ENCODE peak calls at places on chromosomes 6 and 20, in seven cellular contexts. A is right lobe of liver, S is endothelial cell of umbilical vein, M is ovary, J is Panc1, R is neuronal stem cell, F is H1. D is an unnamed sample.

GRCh38 chr6:79524065-79524464 is 13.2 kb downstream of the LCA5 start:
- DNase-seq in A (no peak), S (no peak), M (no peak), J (no peak), R (no peak), F (no peak), D (no peak)

GRCh38 chr6:79600313-79601019 is 30.7 kb upstream of the SH3BGRL2 start:
- DNase-seq in A (no peak), S (no peak), M (no peak), J (no peak), R (no peak), F (no peak), D (no peak)

GRCh38 chr6:104995989-104996617 is 39.2 kb downstream of the LIN28B start:
- DNase-seq in A (no peak), S (peak; percentile 72), M (no peak), J (peak; percentile 13), R (no peak), F (no peak), D (no peak)

GRCh38 chr6:5462856-5463255 is 201.5 kb downstream of the FARS2 start:
- DNase-seq in A (no peak), S (no peak), M (no peak), J (no peak), R (no peak), F (no peak), D (no peak)

GRCh38 chr20:52494244-52494643 is 302.7 kb upstream of the ZFP64 start:
- DNase-seq in A (no peak), S (peak; percentile 94), M (no peak), J (no peak), R (no peak), F (no peak), D (no peak)

GRCh38 chr6:50330347-50330746 is 280.6 kb upstream of the DEFB112 start:
- DNase-seq in A (no peak), S (no peak), M (no peak), J (no peak), R (no peak), F (no peak), D (no peak)

GRCh38 chr6:5061152-5061551 is 24.0 kb upstream of the PPP1R3G start:
- DNase-seq in A (peak; percentile 61), S (no peak), M (no peak), J (no peak), R (no peak), F (no peak), D (no peak)

GRCh38 chr6:157790548-157791160 is 32.4 kb upstream of the SNX9 start:
- DNase-seq in A (no peak), S (peak; percentile 27), M (no peak), J (no peak), R (no peak), F (no peak), D (no peak)

GRCh38 chr6:118509009-118509617 is 39.0 kb upstream of the PLN start:
- DNase-seq in A (no peak), S (peak; percentile 60), M (no peak), J (peak; percentile 32), R (no peak), F (no peak), D (peak; percentile 19)

GRCh38 chr6:75368151-75368779 is 83.7 kb upstream of the TMEM30A start:
- DNase-seq in A (no peak), S (peak; percentile 78), M (no peak), J (no peak), R (peak; percentile 33), F (peak; percentile 56), D (peak; percentile 16)

GRCh38 chr20:3995067-3995748 is 20.1 kb downstream of the RNF24 start:
- DNase-seq in A (no peak), S (no peak), M (no peak), J (no peak), R (no peak), F (no peak), D (no peak)

GRCh38 chr20:13458860-13459451 is 179.8 kb downstream of the TASP1 start:
- DNase-seq in A (no peak), S (peak; percentile 35), M (no peak), J (peak; percentile 28), R (peak; percentile 8), F (no peak), D (no peak)

DNA sequence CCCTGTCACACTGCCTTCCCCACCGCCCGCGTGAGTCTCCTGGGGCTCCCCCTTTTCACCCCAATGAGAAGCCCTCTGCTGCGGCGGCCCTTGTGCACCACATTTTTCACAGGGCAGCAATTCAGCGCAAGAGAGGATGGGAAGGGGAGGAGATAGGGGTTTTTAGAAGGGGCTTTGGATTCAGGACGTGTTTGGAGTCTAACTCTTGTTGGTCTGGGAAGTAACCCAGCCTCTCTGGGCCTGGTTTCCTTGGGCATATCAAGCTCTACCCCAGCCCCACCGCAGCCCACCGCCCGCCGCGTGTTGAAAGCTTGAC is 663 bp upstream of the ARFGEF3 start:
- DNase-seq in A (no peak), S (no peak), M (no peak), J (no peak), R (no peak), F (no peak), D (no peak)
- H3K27ac ChIP-seq in A (no peak overlapping the region), S (no peak overlapping the region), M (no peak overlapping the region), J (no peak overlapping the region), R (peak overlapping the region; percentile 26), F (no peak overlapping the region), D (no peak overlapping the region)

GRCh38 chr20:1266167-1266973 is at the start of gene SNPH:
- DNase-seq in A (peak; percentile 61), S (peak; percentile 78), M (peak; percentile 77), J (no peak), R (peak; percentile 49), F (peak; percentile 77), D (peak; percentile 75)
- H3K4me1 ChIP-seq in A (no peaks in the 10 kb centered on the region), S (peaks cover 8% of the 10 kb centered on the region), M (no peaks in the 10 kb centered on the region), J (peaks cover 7% of the 10 kb centered on the region), R (peaks cover 4% of the 10 kb centered on the region), F (peaks cover 3% of the 10 kb centered on the region), D (peaks cover 32% of the 10 kb centered on the region)

GRCh38 chr6:66993272-66993671 is 1286.2 kb upstream of the EYS start:
- DNase-seq in A (no peak), S (no peak), M (no peak), J (no peak), R (no peak), F (no peak), D (no peak)
- H3K27ac ChIP-seq in A (no peak overlapping the region), S (no peak overlapping the region), M (no peak overlapping the region), J (no peak overlapping the region), R (no peak overlapping the region), F (no peak overlapping the region), D (no peak overlapping the region)

DNA sequence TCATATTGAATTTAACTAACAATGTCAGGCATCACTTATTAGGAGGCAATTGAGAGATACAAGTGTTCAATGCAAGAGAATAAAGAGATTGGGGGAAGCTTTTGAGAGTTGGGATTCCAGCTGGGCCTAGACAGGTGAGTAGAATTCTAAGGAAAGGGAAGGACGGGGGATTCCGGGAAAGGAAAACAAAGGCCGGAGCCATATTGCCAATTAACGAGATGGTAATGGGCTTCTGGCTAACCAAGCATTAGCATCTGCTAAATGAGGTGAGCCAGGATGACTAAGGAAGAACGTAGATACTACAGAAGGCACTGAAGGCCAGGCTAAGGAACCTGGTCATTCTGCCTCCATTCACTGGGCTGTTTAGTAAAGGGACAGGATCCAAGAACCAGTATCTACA is 10.5 kb downstream of the FYN start:
- DNase-seq in A (no peak), S (no peak), M (no peak), J (no peak), R (no peak), F (no peak), D (no peak)
- H3K4me1 ChIP-seq in A (no peaks in the 10 kb centered on the region), S (no peaks in the 10 kb centered on the region), M (peaks cover 4% of the 10 kb centered on the region), J (no peaks in the 10 kb centered on the region), R (peaks cover 26% of the 10 kb centered on the region), F (peaks cover 34% of the 10 kb centered on the region), D (peaks cover 95% of the 10 kb centered on the region)

GRCh38 chr20:57434390-57434700 is 43.1 kb downstream of the RBM38 start:
- DNase-seq in A (no peak), S (no peak), M (no peak), J (no peak), R (no peak), F (no peak), D (peak; percentile 27)

GRCh38 chr20:57437267-57437666 is 46.1 kb downstream of the RBM38 start:
- DNase-seq in A (peak; percentile 43), S (no peak), M (no peak), J (no peak), R (no peak), F (no peak), D (no peak)

GRCh38 chr20:57436223-57436545 is 45.0 kb downstream of the RBM38 start:
- DNase-seq in A (no peak), S (no peak), M (no peak), J (no peak), R (no peak), F (no peak), D (no peak)

GRCh38 chr20:57435105-57435497 is 43.9 kb downstream of the RBM38 start:
- DNase-seq in A (no peak), S (no peak), M (no peak), J (no peak), R (no peak), F (no peak), D (no peak)

DNA sequence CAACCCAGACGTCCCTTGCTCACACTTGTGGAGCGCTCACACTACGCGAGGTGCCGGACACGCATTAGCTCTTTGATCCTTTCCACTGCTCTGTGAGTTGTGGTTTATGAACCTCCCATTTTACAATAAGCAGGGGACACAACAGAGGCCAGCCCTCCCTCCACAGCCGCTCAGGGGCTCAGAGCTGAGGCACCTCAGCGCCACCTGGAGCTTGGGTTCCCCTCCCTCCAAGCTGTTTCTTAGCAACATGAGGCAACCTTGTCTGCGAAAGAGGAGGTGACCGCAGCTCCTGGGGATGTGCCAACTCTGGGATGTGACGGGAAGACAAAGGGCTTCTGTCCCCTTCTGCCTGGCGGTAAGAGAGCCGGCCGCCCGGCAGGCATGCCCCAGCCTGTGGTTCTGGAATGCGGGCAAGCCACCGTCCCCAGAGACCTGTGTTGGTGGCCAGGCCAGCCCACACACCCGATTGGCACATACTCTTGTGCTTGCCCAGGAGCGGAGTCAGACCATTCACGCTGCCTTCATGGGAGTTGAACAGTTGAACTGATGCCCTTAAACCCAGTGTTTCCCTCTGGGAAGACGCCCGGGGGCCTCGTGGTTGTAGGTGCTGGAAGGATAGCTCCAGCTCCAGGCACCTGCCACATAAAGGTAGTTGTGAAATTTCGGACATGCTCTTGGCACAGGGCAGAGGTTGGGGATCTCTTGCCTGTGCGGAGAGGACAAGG is 44.5 kb downstream of the RBM38 start:
- DNase-seq in A (peak; percentile 91), S (no peak), M (no peak), J (no peak), R (no peak), F (no peak), D (peak; percentile 35)
- H3K27ac ChIP-seq in A (peak overlapping the region; percentile 84), S (no peak overlapping the region), M (no peak overlapping the region), J (no peak overlapping the region), R (no peak overlapping the region), F (no peak overlapping the region), D (no peak overlapping the region)